ENCODE peak calls at places on chromosomes 3 and 15, in four cellular contexts. K, S, Q and V are unnamed samples.

GRCh38 chr3:45638299-45639043 is 43.9 kb downstream of the LIMD1 start:
- DNase-seq in K (no peak), S (no peak), Q (no peak), V (no peak)

GRCh38 chr3:116188231-116188785 is 257.0 kb downstream of the LSAMP start:
- DNase-seq in K (no peak), S (no peak), Q (no peak), V (no peak)

GRCh38 chr3:129587061-129587460 is 19.4 kb downstream of the PLXND1 start:
- DNase-seq in K (no peak), S (no peak), Q (no peak), V (no peak)

GRCh38 chr3:167718582-167718981 is 16.1 kb downstream of the PDCD10 start:
- DNase-seq in K (no peak), S (no peak), Q (no peak), V (no peak)

GRCh38 chr15:51494411-51495314 is 127.9 kb downstream of the DMXL2 start:
- DNase-seq in K (no peak), S (no peak), Q (no peak), V (no peak)

GRCh38 chr3:132317229-132317948 is at the start of gene ACP3:
- DNase-seq in K (peak), S (no peak), Q (no peak), V (no peak)

GRCh38 chr3:101036213-101036618 is 43.0 kb upstream of the ABI3BP start:
- DNase-seq in K (peak), S (no peak), Q (peak), V (no peak)

GRCh38 chr15:68407886-68408500 is 24.0 kb downstream of the ITGA11 start:
- DNase-seq in K (no peak), S (no peak), Q (no peak), V (no peak)

GRCh38 chr15:94324117-94324826 is 92.9 kb downstream of the MCTP2 start:
- DNase-seq in K (peak), S (peak), Q (peak), V (peak)

GRCh38 chr3:123137001-123137400 is 64.7 kb upstream of the SEC22A start:
- DNase-seq in K (no peak), S (no peak), Q (no peak), V (no peak)

GRCh38 chr15:101254157-101255065 is 2.6 kb upstream of the CHSY1 start:
- DNase-seq in K (no peak), S (no peak), Q (no peak), V (no peak)

GRCh38 chr3:16998236-16998923 is 113.6 kb downstream of the PLCL2 start:
- DNase-seq in K (no peak), S (no peak), Q (no peak), V (no peak)

GRCh38 chr15:58521293-58521991 is 89.7 kb downstream of the LIPC start:
- DNase-seq in K (peak), S (peak), Q (peak), V (no peak)

GRCh38 chr15:101676965-101677364 is 24.8 kb upstream of the TM2D3 start:
- DNase-seq in K (no peak), S (no peak), Q (no peak), V (no peak)

DNA sequence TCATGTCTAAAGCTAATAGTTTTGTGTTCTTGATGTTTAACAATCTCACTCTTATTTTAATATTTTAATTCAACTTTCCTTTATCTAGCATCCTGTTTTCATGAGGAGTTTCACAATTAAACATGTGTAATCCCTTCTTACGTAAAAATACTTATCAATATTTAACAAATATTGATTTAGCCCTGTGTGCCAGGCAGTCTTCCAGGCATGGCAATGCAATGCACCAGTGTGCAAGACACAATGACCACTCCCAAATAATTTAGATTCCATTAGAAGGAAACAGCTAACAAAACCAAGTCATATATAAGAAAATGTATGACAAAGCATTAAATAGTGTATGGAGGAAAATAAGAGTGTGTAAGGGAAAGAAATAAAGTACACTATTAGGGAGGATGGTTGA is 627.1 kb upstream of the ARPP21 start:
- DNase-seq in K (no peak), S (no peak), Q (no peak), V (no peak)
- TF ChIP-seq REST in K (no peak), S (no peak), Q (no peak), V (no peak)

GRCh38 chr3:66476852-66477381 is 23.9 kb downstream of the LRIG1 start:
- DNase-seq in K (no peak), S (no peak), Q (peak), V (no peak)

GRCh38 chr3:66473181-66473580 is 27.6 kb downstream of the LRIG1 start:
- DNase-seq in K (no peak), S (no peak), Q (no peak), V (no peak)

GRCh38 chr3:66473637-66474036 is 27.2 kb downstream of the LRIG1 start:
- DNase-seq in K (no peak), S (no peak), Q (no peak), V (no peak)

GRCh38 chr3:66477846-66478245 is 23.0 kb downstream of the LRIG1 start:
- DNase-seq in K (no peak), S (no peak), Q (no peak), V (no peak)

DNA sequence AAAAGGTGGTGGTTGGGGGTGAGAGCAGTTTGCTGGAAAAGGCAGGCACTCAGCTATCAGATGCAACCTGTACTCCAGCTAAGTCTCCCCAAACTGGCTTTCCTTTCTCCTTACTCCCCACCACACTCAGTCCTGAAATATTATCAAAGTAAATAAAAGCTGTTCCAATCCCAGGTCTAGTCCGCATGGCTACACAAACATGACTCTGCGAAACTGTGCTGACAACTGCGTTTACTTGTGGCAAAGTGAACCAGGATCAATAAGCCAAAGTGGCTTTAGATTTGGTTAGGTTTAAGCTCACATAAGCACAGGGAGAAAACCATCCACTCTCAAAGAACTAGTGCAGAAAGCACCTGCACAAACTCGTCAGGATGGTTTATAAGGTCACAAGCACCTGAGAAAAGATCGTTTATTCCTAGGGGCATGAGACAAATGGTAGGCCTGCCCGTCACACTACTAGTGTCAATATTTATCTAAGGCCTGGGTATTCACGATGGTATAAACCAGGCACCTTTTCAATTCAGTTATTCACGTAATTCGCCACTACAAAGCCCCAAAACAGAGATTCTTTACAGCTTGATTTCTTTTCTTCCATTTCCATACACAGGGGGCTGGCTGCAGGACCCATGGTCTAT is 25.3 kb downstream of the LRIG1 start:
- DNase-seq in K (no peak), S (no peak), Q (peak), V (no peak)
- H3K27ac ChIP-seq in K (no peak), S (no peak), Q (peak), V (no peak)

GRCh38 chr3:130700541-130700940 is 46.1 kb downstream of the PIK3R4 start:
- DNase-seq in K (no peak), S (no peak), Q (no peak), V (no peak)
- TF ChIP-seq TCF7L2 in K (no peak), S (no peak), Q (no peak), V (no peak)

GRCh38 chr3:27127879-27128278 is 241.3 kb downstream of the NEK10 start:
- DNase-seq in K (no peak), S (no peak), Q (no peak), V (no peak)
- TF ChIP-seq REST in K (no peak), S (no peak), Q (no peak), V (no peak)

GRCh38 chr3:161221881-161222600 is 930 bp downstream of the NMD3 start:
- DNase-seq in K (no peak), S (no peak), Q (no peak), V (no peak)
- H3K27ac ChIP-seq in K (peak), S (peak), Q (peak), V (peak)

DNA sequence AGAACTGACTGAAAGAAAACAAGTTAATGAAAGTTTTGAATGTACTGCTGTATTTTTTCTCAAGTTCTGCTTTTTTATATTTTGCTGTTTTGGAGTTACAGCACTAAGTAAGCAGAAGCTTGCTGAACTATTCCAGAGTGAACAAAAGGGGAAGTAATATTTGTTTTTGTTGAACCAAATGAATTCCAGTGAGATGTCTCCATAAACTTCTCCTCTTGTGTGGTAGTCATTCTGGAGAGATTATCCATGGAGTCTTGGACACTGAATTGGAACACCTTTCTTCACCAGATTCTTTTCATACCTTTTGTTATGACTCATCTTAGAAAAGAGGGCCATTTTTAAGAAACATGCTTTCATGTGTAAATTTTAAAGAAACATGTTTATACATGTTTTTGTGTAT is 8.8 kb downstream of the ANKUB1 start:
- DNase-seq in K (no peak), S (no peak), Q (peak), V (no peak)
- TF ChIP-seq TCF7L2 in K (no peak), S (no peak), Q (no peak), V (no peak)

GRCh38 chr3:121749276-121750086 is at the start of gene GOLGB1:
- DNase-seq in K (peak), S (peak), Q (peak), V (peak)
- TF ChIP-seq REST in K (no peak), S (peak), Q (no peak), V (no peak)

GRCh38 chr15:89196241-89196640 is 25.1 kb downstream of the RLBP1 start:
- DNase-seq in K (no peak), S (no peak), Q (no peak), V (no peak)
- H3K27ac ChIP-seq in K (no peak), S (no peak), Q (no peak), V (no peak)

GRCh38 chr3:9110316-9110715 is 139.1 kb downstream of the SRGAP3 start:
- DNase-seq in K (no peak), S (no peak), Q (no peak), V (no peak)

GRCh38 chr3:9116351-9116750 is 133.1 kb downstream of the SRGAP3 start:
- DNase-seq in K (no peak), S (no peak), Q (no peak), V (no peak)

GRCh38 chr3:9110802-9111201 is 138.6 kb downstream of the SRGAP3 start:
- DNase-seq in K (no peak), S (no peak), Q (no peak), V (no peak)

GRCh38 chr3:9111349-9112265 is 137.8 kb downstream of the SRGAP3 start:
- DNase-seq in K (no peak), S (peak), Q (no peak), V (no peak)

GRCh38 chr3:9113040-9113439 is 136.4 kb downstream of the SRGAP3 start:
- DNase-seq in K (no peak), S (no peak), Q (no peak), V (no peak)
- TF ChIP-seq TCF7L2 in K (no peak), S (no peak), Q (no peak), V (no peak)